ENCODE peak calls at places on chromosomes 6 and 20, in seven cellular contexts. Z is left ventricle myocardium inferior, N is prostate gland, M is iPS DF 6.9, A is upper lobe of right lung, D is PC-3, S is stomach. J is an unnamed sample.

GRCh38 chr6:43771858-43772570 is 2.0 kb downstream of the VEGFA start:
- DNase-seq in S (peak), A (peak), Z (peak), M (no peak), N (peak), D (peak), J (peak)

GRCh38 chr6:157096105-157096504 is 227.2 kb downstream of the TMEM242 start:
- DNase-seq in S (no peak), D (no peak), A (no peak), N (no peak), M (no peak), Z (no peak), J (no peak)

GRCh38 chr6:100177956-100178355 is 183.9 kb upstream of the MCHR2 start:
- DNase-seq in D (no peak), S (no peak), Z (no peak), N (no peak), M (no peak), A (no peak), J (peak)

GRCh38 chr6:31660998-31661866 is 654 bp upstream of the C6orf47 start:
- DNase-seq in N (no peak), Z (no peak), A (no peak), M (no peak), S (no peak), D (no peak), J (no peak)

GRCh38 chr6:64955435-64955848 is 751.6 kb downstream of the EYS start:
- DNase-seq in Z (no peak), D (peak), M (no peak), S (no peak), A (no peak), N (no peak), J (no peak)

GRCh38 chr20:19921349-19921793 is 95.8 kb upstream of the NAA20 start:
- DNase-seq in N (no peak), M (no peak), A (no peak), S (no peak), D (no peak), Z (peak), J (no peak)

GRCh38 chr20:53387983-53388675 is 205.5 kb downstream of the ZNF217 start:
- DNase-seq in Z (no peak), D (no peak), N (no peak), M (no peak), A (no peak), S (no peak), J (no peak)

GRCh38 chr20:11716239-11716944 is 201.3 kb upstream of the BTBD3 start:
- DNase-seq in N (no peak), A (no peak), Z (no peak), D (peak), M (peak), S (no peak), J (peak)

GRCh38 chr6:36125575-36125974 is 4.7 kb upstream of the MAPK13 start:
- DNase-seq in Z (no peak), D (no peak), A (no peak), S (no peak), M (no peak), N (no peak), J (no peak)

GRCh38 chr6:163412345-163412744 is 2.2 kb upstream of the QKI start:
- DNase-seq in A (no peak), M (no peak), S (no peak), N (no peak), D (no peak), Z (no peak), J (no peak)

GRCh38 chr6:21132856-21133610 is 460.5 kb upstream of the SOX4 start:
- DNase-seq in S (no peak), Z (no peak), M (no peak), A (no peak), D (no peak), N (no peak), J (no peak)

GRCh38 chr20:63312690-63313348 is 19.8 kb downstream of the COL20A1 start:
- DNase-seq in Z (peak), N (no peak), D (no peak), A (no peak), M (no peak), S (no peak), J (no peak)

GRCh38 chr6:163572612-163573011 is 158.1 kb downstream of the QKI start:
- DNase-seq in A (no peak), N (no peak), S (no peak), D (no peak), Z (no peak), M (no peak), J (no peak)

GRCh38 chr6:88619951-88620350 is 343.5 kb downstream of the RNGTT start:
- DNase-seq in Z (no peak), D (no peak), M (no peak), A (no peak), N (no peak), S (no peak), J (no peak)

GRCh38 chr6:89032599-89032998 is 48.0 kb upstream of the PNRC1 start:
- DNase-seq in M (no peak), N (no peak), D (no peak), Z (no peak), S (no peak), A (no peak), J (no peak)

GRCh38 chr20:32891926-32892660 is 33.4 kb downstream of the EFCAB8 start:
- DNase-seq in N (no peak), A (no peak), S (no peak), D (no peak), Z (no peak), M (no peak), J (no peak)

GRCh38 chr20:38346741-38347140 is 459 bp downstream of the LBP start:
- DNase-seq in N (no peak), A (no peak), Z (no peak), M (no peak), D (no peak), S (no peak), J (no peak)

GRCh38 chr20:22977047-22977785 is 57.9 kb upstream of the SSTR4 start:
- DNase-seq in A (no peak), N (peak), M (no peak), Z (peak), S (no peak), D (no peak), J (no peak)

GRCh38 chr6:155481215-155481614 is 25.6 kb upstream of the NOX3 start:
- DNase-seq in N (no peak), M (no peak), A (no peak), D (no peak), S (no peak), Z (no peak), J (no peak)

GRCh38 chr6:149037026-149037734 is 280.3 kb upstream of the TAB2 start:
- DNase-seq in D (no peak), A (no peak), Z (no peak), N (no peak), S (no peak), M (no peak), J (no peak)

DNA sequence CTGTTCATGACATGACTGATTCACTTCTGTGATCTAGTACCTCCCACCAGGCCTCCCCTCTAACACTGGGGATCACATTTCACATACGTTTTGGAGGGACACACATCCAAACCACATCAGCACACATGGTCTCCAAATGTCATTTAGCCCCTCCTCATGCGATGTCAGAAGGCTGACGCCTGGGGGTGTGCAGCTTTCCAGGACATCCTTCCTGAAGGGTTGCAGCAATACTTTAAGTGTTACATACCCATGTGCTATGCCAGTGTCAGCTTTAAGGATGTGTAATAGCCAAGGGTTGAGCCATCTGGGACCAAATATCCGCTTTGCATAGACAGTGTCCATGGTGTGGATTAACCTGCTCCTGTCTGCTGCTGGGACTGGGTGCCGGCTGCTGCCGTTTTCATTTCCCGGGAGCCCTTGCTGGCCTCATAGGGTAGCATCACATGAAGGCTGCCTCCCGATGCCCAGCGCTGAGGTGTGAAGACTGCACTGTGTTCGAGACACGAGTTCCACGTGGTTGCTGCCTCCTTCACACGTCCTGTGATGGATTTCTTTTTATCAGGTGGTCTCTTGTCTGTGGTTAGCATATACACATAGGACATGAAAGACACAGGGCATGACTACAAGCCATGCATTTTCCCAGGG is 219.0 kb downstream of the THBS2 start:
- DNase-seq in Z (no peak), A (peak), M (no peak), S (no peak), D (no peak), N (no peak), J (no peak)
- H3K4me3 ChIP-seq in Z (no peak), A (no peak), M (no peak), S (no peak), D (no peak), N (no peak), J (no peak)

DNA sequence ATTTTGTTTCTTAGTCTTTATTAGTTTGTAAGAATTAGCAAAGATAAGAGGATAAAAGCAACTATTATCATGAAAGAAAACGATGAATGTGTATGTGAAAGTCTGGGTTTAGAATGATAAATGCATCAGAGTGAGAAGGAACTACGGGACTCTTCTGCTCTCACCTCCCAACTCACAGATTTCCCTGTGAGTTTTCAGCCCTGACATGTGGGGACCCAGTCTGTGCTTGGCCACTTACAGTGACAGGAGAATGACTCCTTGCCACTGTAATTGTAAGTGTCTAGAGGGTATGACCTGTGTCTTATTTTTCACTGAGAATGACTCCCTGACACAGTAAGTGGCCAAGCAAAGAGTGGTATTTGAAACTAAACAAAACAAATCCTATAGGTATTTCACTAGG is 2.5 kb downstream of the HLA-DPA1 start:
- DNase-seq in M (no peak), A (no peak), N (no peak), D (no peak), S (no peak), Z (no peak), J (no peak)
- H3K4me3 ChIP-seq in M (no peak), A (peak), N (no peak), D (no peak), S (no peak), Z (peak), J (no peak)

DNA sequence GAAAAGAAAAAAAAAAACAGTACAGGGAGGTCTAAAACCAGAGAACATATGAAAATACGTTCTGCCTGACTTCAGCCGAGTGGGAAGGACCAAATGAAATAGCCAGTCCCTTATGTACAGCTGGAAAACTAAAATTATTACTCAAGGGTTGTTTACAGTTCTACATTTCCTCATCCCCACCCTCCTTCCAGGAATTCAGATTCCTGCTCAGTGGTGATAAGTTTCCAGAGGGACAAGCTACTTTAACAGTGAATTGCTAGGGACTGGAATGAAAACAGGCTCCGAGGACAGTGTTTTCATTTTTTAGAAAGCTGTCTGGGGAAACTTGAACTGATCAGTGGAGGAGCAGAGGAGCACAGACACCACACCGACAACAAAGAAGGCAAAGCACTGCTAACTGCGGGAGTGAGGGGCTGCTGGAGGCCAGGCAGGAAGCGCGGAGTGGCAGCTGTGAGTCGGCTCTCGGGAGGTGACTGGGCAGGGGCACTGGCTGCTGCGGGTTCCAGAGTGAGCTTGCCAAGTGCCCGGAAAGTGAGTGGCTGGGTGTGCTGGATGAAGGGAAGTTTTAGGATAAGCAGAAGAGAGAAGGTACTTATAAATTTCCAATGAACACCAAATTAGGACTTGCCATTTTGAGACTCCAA is 322.2 kb downstream of the ESR1 start:
- DNase-seq in A (no peak), S (no peak), D (no peak), Z (peak), N (no peak), M (no peak), J (no peak)
- H3K4me3 ChIP-seq in A (peak), S (peak), D (no peak), Z (peak), N (no peak), M (no peak), J (no peak)

GRCh38 chr6:26613201-26613600 is 16.4 kb downstream of the ABT1 start:
- DNase-seq in N (no peak), Z (no peak), D (no peak), A (no peak), M (no peak), S (no peak), J (no peak)
- H3K4me3 ChIP-seq in N (no peak), Z (no peak), D (no peak), A (no peak), M (peak), S (no peak), J (no peak)

DNA sequence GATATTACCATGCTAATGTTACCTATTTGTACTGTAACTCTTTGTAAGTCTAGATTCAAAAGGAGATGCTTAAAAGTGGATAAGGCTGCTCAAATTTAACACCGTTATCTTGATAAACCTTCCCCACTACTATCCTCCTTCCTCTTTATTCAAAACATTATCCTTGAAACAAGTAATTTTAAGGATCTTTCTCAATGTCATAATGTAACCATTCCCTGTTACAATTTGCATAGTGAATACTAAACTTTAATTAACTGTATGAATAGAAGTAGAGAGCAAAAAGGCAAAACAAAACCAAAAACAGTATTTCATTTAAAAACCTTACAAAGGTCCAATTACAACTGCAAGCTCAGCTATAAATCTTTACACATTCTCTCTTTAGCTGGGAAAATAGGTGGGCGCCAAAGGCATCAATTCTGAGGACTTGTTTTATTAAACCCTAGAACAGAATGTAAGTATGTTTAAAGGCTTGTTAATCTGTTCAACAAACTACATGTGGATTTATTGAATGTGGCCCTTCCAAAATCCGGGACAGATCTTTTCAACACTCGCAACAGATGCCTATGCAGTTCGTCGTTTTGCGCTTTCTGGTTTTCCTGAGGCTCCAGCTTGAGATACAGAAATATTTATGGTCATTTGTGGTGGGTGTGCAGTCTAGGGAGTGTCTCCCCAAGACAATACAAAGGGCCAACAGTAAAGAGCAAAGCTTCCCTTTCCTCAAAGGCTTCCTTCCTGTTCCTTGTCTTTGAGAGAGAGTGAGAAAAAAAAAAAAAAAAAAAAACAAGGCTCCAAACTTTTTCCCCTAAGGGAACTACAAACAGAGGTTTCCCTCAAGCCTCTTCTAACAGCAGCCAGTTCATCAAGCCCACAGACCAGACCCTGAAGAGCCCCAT is 15.1 kb downstream of the KIF13A start:
- DNase-seq in M (no peak), S (no peak), Z (no peak), A (no peak), D (no peak), N (no peak), J (no peak)
- H3K4me3 ChIP-seq in M (no peak), S (no peak), Z (peak), A (no peak), D (no peak), N (no peak), J (no peak)

GRCh38 chr6:81026041-81026553 is 726.4 kb downstream of the TENT5A start:
- DNase-seq in D (no peak), A (no peak), Z (no peak), N (no peak), M (no peak), S (no peak), J (no peak)

DNA sequence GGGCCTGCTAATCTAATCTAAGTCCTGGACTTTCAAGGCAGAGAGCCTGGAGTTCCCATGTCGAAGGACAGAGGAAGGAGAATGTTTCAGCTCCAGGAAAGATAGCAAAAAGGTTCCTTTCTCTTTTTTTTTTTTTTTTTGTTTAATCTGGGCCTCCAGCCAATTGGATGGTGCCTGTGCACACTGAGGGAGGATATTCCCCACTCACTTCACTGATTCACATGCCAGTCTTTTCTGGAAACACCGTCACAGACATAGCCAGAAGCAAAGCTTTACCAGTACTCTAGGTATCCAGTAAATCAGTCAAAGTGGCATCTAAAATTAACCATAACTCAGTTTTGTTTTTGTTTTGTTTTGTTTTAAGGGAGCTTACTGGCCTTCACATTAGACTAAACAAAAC is 721.1 kb downstream of the TENT5A start:
- DNase-seq in N (no peak), A (no peak), Z (no peak), M (no peak), S (no peak), D (no peak), J (no peak)
- H3K4me3 ChIP-seq in N (no peak), A (no peak), Z (no peak), M (no peak), S (no peak), D (no peak), J (no peak)